ENCODE peak calls at places on chromosomes 16 and 17, in five cellular contexts. R is K562, N is A673, Q is fibroblast of lung, G is MM.1S. M is an unnamed sample. For H3K4me1, the result is how much of the 10 kb centered on the place peaks cover.

GRCh38 chr17:61132524-61133025 is 267.1 kb upstream of the TBX2 start:
- DNase-seq in R (no peak), N (no peak), Q (no peak), G (no peak), M (no peak)

GRCh38 chr17:79658811-79659207 is 48.0 kb upstream of the RBFOX3 start:
- DNase-seq in R (peak), N (peak), Q (peak), G (no peak), M (peak)

GRCh38 chr16:86739178-86739577 is 160.8 kb downstream of the FOXL1 start:
- DNase-seq in R (no peak), N (no peak), Q (no peak), G (no peak), M (no peak)

GRCh38 chr16:50735629-50736122 is 6.2 kb upstream of the CYLD start:
- DNase-seq in R (no peak), N (no peak), Q (no peak), G (no peak), M (no peak)

GRCh38 chr16:53282975-53283946 is 151.0 kb upstream of the RBL2 start:
- DNase-seq in R (no peak), N (peak), Q (peak), G (peak), M (peak)

GRCh38 chr17:70913086-70913485 is 743.8 kb downstream of the KCNJ2 start:
- DNase-seq in R (no peak), N (no peak), Q (peak), G (no peak), M (no peak)

GRCh38 chr17:79840204-79840988 is 1.2 kb upstream of the CBX4 start:
- DNase-seq in R (no peak), N (peak), Q (peak), G (no peak), M (no peak)

GRCh38 chr17:3335876-3336275 is 37.7 kb upstream of the OR3A1 start:
- DNase-seq in R (no peak), N (peak), Q (no peak), G (no peak), M (peak)

GRCh38 chr16:24504467-24505345 is 34.7 kb upstream of the RBBP6 start:
- DNase-seq in R (peak), N (peak), Q (peak), G (peak), M (peak)

GRCh38 chr16:84158455-84158854 is 13.3 kb downstream of the DNAAF1 start:
- DNase-seq in R (no peak), N (no peak), Q (no peak), G (no peak), M (no peak)

GRCh38 chr16:85176541-85177447 is 64.5 kb upstream of the CIBAR2 start:
- DNase-seq in R (peak), N (peak), Q (no peak), G (no peak), M (no peak)

GRCh38 chr16:85175724-85176233 is 63.5 kb upstream of the CIBAR2 start:
- DNase-seq in R (no peak), N (no peak), Q (no peak), G (no peak), M (no peak)

GRCh38 chr16:85173981-85174751 is 61.9 kb upstream of the CIBAR2 start:
- DNase-seq in R (no peak), N (peak), Q (peak), G (no peak), M (peak)

GRCh38 chr16:85173077-85173980 is 61.1 kb upstream of the CIBAR2 start:
- DNase-seq in R (peak), N (peak), Q (peak), G (no peak), M (peak)

DNA sequence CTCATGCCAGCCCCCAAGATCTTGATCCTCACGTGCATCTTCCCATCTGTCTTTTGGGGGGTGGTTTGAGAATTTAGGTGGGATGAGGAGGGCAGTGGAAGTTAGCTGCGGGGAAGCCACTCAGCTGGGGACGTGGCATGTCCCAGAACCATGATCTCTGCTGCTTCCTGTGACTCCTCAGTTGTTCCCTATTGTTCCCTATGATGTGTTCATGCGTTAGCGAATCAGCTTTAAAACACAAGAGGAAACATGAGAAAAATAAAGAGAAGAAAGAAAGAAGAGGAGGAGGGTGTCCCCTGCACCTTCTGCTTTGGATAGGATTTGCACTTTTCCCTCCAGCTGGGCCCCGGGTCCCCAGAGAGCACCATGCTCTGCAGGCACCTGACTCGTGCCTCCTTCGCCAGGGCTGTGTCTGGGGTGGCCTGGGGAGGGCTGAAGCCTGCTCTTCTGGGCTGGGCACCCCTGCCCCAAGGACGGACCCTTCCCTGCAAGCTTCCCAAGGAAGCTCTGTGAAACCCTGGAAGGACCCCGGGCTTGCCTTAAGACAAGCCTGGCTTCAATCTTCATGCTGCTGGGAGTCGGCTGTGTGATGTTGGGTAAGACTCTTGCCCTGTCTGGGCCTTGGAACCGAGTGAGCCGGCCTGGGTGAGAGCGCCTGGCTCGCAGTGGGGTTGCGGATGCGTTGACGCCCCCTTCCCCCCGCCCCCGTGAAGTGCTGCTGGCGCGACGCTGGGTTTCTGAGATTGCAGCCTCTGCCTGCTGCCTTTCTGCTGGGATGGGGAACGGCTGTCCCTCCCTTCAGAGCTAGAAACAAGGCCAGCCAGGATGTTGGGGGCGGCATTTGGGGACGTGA is 62.8 kb upstream of the CIBAR2 start:
- DNase-seq in R (no peak), N (peak), Q (peak), G (no peak), M (peak)
- H3K4me1 ChIP-seq in R (under half), N (half or more), Q (under half), G (under half), M (under half)

GRCh38 chr17:63039342-63039741 is 73.3 kb downstream of the TANC2 start:
- DNase-seq in R (no peak), N (no peak), Q (peak), G (peak), M (peak)
- TF ChIP-seq EZH2 in R (no peak), N (no peak), Q (no peak), G (no peak), M (no peak)

GRCh38 chr16:23504453-23505179 is 5.7 kb downstream of the GGA2 start:
- DNase-seq in R (peak), N (peak), Q (peak), G (no peak), M (peak)
- H3K4me1 ChIP-seq in R (under half), N (under half), Q (under half), G (under half), M (under half)

GRCh38 chr17:1228752-1229353 is 41.4 kb upstream of the BHLHA9 start:
- DNase-seq in R (no peak), N (no peak), Q (no peak), G (no peak), M (no peak)

GRCh38 chr17:1227917-1228751 is 42.1 kb upstream of the BHLHA9 start:
- DNase-seq in R (no peak), N (no peak), Q (no peak), G (no peak), M (no peak)

GRCh38 chr17:1231456-1231855 is 38.8 kb upstream of the BHLHA9 start:
- DNase-seq in R (no peak), N (no peak), Q (no peak), G (no peak), M (no peak)

GRCh38 chr17:1229891-1230571 is 40.2 kb upstream of the BHLHA9 start:
- DNase-seq in R (no peak), N (no peak), Q (no peak), G (no peak), M (no peak)

DNA sequence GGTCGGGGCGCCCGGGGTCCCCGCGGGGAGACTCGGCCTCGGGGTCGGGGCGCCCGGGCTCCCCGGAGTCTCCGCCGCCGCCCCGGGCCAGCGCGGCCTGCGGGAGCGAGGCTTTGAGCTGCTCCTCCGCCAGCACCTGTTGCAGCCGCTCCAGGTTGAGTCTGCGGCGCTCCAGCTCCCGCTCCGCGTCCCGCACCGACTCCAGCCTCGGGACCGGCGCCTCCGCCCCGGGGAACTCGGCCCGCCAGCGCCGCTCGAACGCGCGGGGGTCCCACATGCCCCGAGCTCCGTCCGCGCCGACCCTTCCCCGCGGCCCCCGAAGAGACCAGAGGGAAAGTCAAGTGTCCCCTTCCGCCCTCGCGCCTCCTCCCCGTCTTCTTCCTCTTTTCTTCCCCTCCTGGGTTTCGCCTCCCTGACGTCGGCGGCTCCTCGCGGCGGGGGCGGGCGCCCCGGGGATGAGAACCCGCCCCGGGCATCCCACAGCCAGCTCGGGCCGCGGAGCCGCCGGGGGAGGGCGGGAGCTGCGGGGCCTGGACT is 40.8 kb upstream of the BHLHA9 start:
- DNase-seq in R (peak), N (peak), Q (no peak), G (no peak), M (no peak)
- TF ChIP-seq EZH2 in R (no peak), N (peak), Q (peak), G (no peak), M (no peak)